ENCODE peak calls at places on chromosome 15, in eight cellular contexts. U is prostate gland; H is AG08395; B is LHCN-M2; K is hypothalamus; J is erythroblast; A is fibroblast of pulmonary artery; T is CD8-positive, alpha-beta memory T cell. O is an unnamed sample.

GRCh38 chr15:78716651-78717050 is 75.6 kb upstream of the CHRNB4 start:
- DNase-seq in U (no peak), H (no peak), B (peak), K (no peak), J (no peak), A (no peak), T (no peak), O (no peak)

GRCh38 chr15:61390138-61390537 is 161.0 kb upstream of the RORA start:
- DNase-seq in U (no peak), H (no peak), B (no peak), K (no peak), J (no peak), A (no peak), T (no peak), O (no peak)

GRCh38 chr15:96402403-96402802 is 71.9 kb downstream of the NR2F2 start:
- DNase-seq in U (no peak), H (no peak), B (no peak), K (no peak), J (no peak), A (no peak), T (no peak), O (no peak)

GRCh38 chr15:76935620-76936019 is 4.1 kb downstream of the RCN2 start:
- DNase-seq in U (no peak), H (no peak), B (no peak), K (no peak), J (no peak), A (no peak), T (no peak), O (no peak)

GRCh38 chr15:83158393-83158792 is 49.2 kb downstream of the HDGFL3 start:
- DNase-seq in U (no peak), H (no peak), B (peak), K (no peak), J (no peak), A (peak), T (no peak), O (no peak)

GRCh38 chr15:63860161-63860954 is 26.6 kb upstream of the HERC1 start:
- DNase-seq in U (no peak), H (no peak), B (no peak), K (no peak), J (peak), A (no peak), T (peak), O (no peak)

GRCh38 chr15:68789921-68790575 is 30.6 kb downstream of the ANP32A start:
- DNase-seq in U (no peak), H (peak), B (no peak), K (no peak), J (no peak), A (peak), T (no peak), O (no peak)

GRCh38 chr15:31471731-31472430 is 145.2 kb downstream of the KLF13 start:
- DNase-seq in U (no peak), H (peak), B (peak), K (no peak), J (no peak), A (peak), T (no peak), O (no peak)

GRCh38 chr15:71800835-71801745 is 9.3 kb upstream of the NR2E3 start:
- DNase-seq in U (peak), H (peak), B (peak), K (no peak), J (peak), A (peak), T (no peak), O (no peak)

GRCh38 chr15:89197503-89197971 is 23.8 kb downstream of the RLBP1 start:
- DNase-seq in U (peak), H (no peak), B (no peak), K (no peak), J (no peak), A (no peak), T (no peak), O (no peak)

GRCh38 chr15:99669250-99669649 is 64.0 kb downstream of the LYSMD4 start:
- DNase-seq in U (no peak), H (no peak), B (no peak), K (no peak), J (no peak), A (no peak), T (no peak), O (no peak)

GRCh38 chr15:33735637-33736247 is 232.6 kb upstream of the CHRM5 start:
- DNase-seq in U (peak), H (peak), B (peak), K (no peak), J (peak), A (peak), T (no peak), O (no peak)

GRCh38 chr15:65583701-65584100 is 27.2 kb downstream of the INTS14 start:
- DNase-seq in U (no peak), H (peak), B (peak), K (no peak), J (no peak), A (peak), T (peak), O (peak)

GRCh38 chr15:31270767-31271166 is 55.9 kb upstream of the KLF13 start:
- DNase-seq in U (no peak), H (no peak), B (no peak), K (no peak), J (peak), A (no peak), T (no peak), O (no peak)

GRCh38 chr15:77012868-77013267 is 17.9 kb downstream of the PSTPIP1 start:
- DNase-seq in U (no peak), H (no peak), B (no peak), K (no peak), J (no peak), A (no peak), T (peak), O (no peak)

GRCh38 chr15:73922186-73923151 is 3.8 kb upstream of the LOXL1 start:
- DNase-seq in U (no peak), H (peak), B (peak), K (no peak), J (no peak), A (peak), T (no peak), O (no peak)

GRCh38 chr15:51623386-51623938 is 891 bp upstream of the DMXL2 start:
- DNase-seq in U (peak), H (no peak), B (no peak), K (no peak), J (peak), A (peak), T (no peak), O (no peak)

GRCh38 chr15:28896944-28897343 is 11.2 kb downstream of the APBA2 start:
- DNase-seq in U (no peak), H (no peak), B (peak), K (no peak), J (no peak), A (peak), T (no peak), O (peak)

GRCh38 chr15:51332211-51333147 is 5.9 kb downstream of the CYP19A1 start:
- DNase-seq in U (no peak), H (peak), B (no peak), K (no peak), J (no peak), A (peak), T (no peak), O (no peak)

GRCh38 chr15:88049509-88049908 is 207.0 kb downstream of the NTRK3 start:
- DNase-seq in U (no peak), H (no peak), B (no peak), K (no peak), J (no peak), A (no peak), T (no peak), O (no peak)

GRCh38 chr15:70337292-70338186 is 239.8 kb upstream of the TLE3 start:
- DNase-seq in U (no peak), H (no peak), B (no peak), K (no peak), J (no peak), A (no peak), T (no peak), O (no peak)

GRCh38 chr15:81002254-81003022 is 1.7 kb downstream of the TLNRD1 start:
- DNase-seq in U (no peak), H (no peak), B (no peak), K (no peak), J (no peak), A (peak), T (no peak), O (no peak)

GRCh38 chr15:79897701-79898113 is 893 bp upstream of the MTHFS start:
- DNase-seq in U (no peak), H (no peak), B (no peak), K (no peak), J (no peak), A (no peak), T (peak), O (no peak)

GRCh38 chr15:79230766-79231165 is 51.8 kb upstream of the ANKRD34C start:
- DNase-seq in U (no peak), H (no peak), B (peak), K (no peak), J (no peak), A (no peak), T (no peak), O (no peak)

GRCh38 chr15:101368086-101368780 is 73.2 kb upstream of the SNRPA1 start:
- DNase-seq in U (no peak), H (no peak), B (no peak), K (no peak), J (no peak), A (no peak), T (no peak), O (no peak)

GRCh38 chr15:28106294-28107110 is 7.4 kb upstream of the OCA2 start:
- DNase-seq in U (no peak), H (peak), B (no peak), K (no peak), J (no peak), A (no peak), T (peak), O (no peak)

GRCh38 chr15:74311734-74312444 is 55.6 kb downstream of the CYP11A1 start:
- DNase-seq in U (no peak), H (peak), B (peak), K (no peak), J (no peak), A (peak), T (no peak), O (no peak)

GRCh38 chr15:82197734-82198594 is 64.6 kb downstream of the EFL1 start:
- DNase-seq in U (peak), H (peak), B (peak), K (peak), J (peak), A (peak), T (peak), O (peak)

GRCh38 chr15:76576526-76577279 is 240.1 kb downstream of the ISL2 start:
- DNase-seq in U (peak), H (peak), B (peak), K (no peak), J (no peak), A (peak), T (no peak), O (peak)

GRCh38 chr15:39788108-39788507 is 5.5 kb upstream of the FSIP1 start:
- DNase-seq in U (no peak), H (peak), B (no peak), K (no peak), J (no peak), A (peak), T (no peak), O (no peak)

GRCh38 chr15:96264801-96265515 is 65.5 kb upstream of the NR2F2 start:
- DNase-seq in U (no peak), H (peak), B (peak), K (no peak), J (no peak), A (peak), T (no peak), O (no peak)